ENCODE peak calls at places on chromosomes 2 and 18, in nine cellular contexts. One of them, this sample, is unnamed.

GRCh38 chr2:238525990-238526389 is 99.3 kb downstream of the ASB1 start:
- DNase-seq in AG04449: no peak
- DNase-seq in globus pallidus: no peak
- DNase-seq in NCI-H2029: no peak
- DNase-seq in LoVo: no peak
- DNase-seq in M059J: no peak
- DNase-seq in left lobe of liver: no peak
- DNase-seq in COR-L47: peak
- DNase-seq in nucleus accumbens: no peak
- DNase-seq in this sample: no peak

GRCh38 chr2:78817430-78817829 is 208.1 kb upstream of the REG3G start:
- DNase-seq in AG04449: no peak
- DNase-seq in globus pallidus: no peak
- DNase-seq in NCI-H2029: no peak
- DNase-seq in LoVo: no peak
- DNase-seq in M059J: no peak
- DNase-seq in left lobe of liver: no peak
- DNase-seq in COR-L47: no peak
- DNase-seq in nucleus accumbens: no peak
- DNase-seq in this sample: no peak

GRCh38 chr2:203301667-203302066 is 26.5 kb upstream of the ABI2 start:
- DNase-seq in AG04449: no peak
- DNase-seq in globus pallidus: no peak
- DNase-seq in NCI-H2029: no peak
- DNase-seq in LoVo: no peak
- DNase-seq in M059J: peak
- DNase-seq in left lobe of liver: no peak
- DNase-seq in COR-L47: no peak
- DNase-seq in nucleus accumbens: no peak
- DNase-seq in this sample: no peak

GRCh38 chr2:158953926-158954763 is 14.3 kb upstream of the TANC1 start:
- DNase-seq in AG04449: no peak
- DNase-seq in globus pallidus: no peak
- DNase-seq in NCI-H2029: peak
- DNase-seq in LoVo: peak
- DNase-seq in M059J: peak
- DNase-seq in left lobe of liver: peak
- DNase-seq in COR-L47: peak
- DNase-seq in nucleus accumbens: no peak
- DNase-seq in this sample: peak

GRCh38 chr2:64259301-64259700 is 115.1 kb upstream of the PELI1 start:
- DNase-seq in AG04449: no peak
- DNase-seq in globus pallidus: no peak
- DNase-seq in NCI-H2029: no peak
- DNase-seq in LoVo: no peak
- DNase-seq in M059J: peak
- DNase-seq in left lobe of liver: no peak
- DNase-seq in COR-L47: peak
- DNase-seq in nucleus accumbens: no peak
- DNase-seq in this sample: no peak

GRCh38 chr2:274503-274902 is 9.8 kb downstream of the ACP1 start:
- DNase-seq in AG04449: no peak
- DNase-seq in globus pallidus: no peak
- DNase-seq in NCI-H2029: no peak
- DNase-seq in LoVo: no peak
- DNase-seq in M059J: no peak
- DNase-seq in left lobe of liver: no peak
- DNase-seq in COR-L47: no peak
- DNase-seq in nucleus accumbens: no peak
- DNase-seq in this sample: no peak

GRCh38 chr2:9739508-9739907 is 103.8 kb upstream of the TAF1B start:
- DNase-seq in AG04449: no peak
- DNase-seq in globus pallidus: no peak
- DNase-seq in NCI-H2029: peak
- DNase-seq in LoVo: peak
- DNase-seq in M059J: no peak
- DNase-seq in left lobe of liver: no peak
- DNase-seq in COR-L47: no peak
- DNase-seq in nucleus accumbens: no peak
- DNase-seq in this sample: no peak

GRCh38 chr18:57906852-57907251 is 103.7 kb upstream of the ATP8B1 start:
- DNase-seq in AG04449: no peak
- DNase-seq in globus pallidus: no peak
- DNase-seq in NCI-H2029: no peak
- DNase-seq in LoVo: no peak
- DNase-seq in M059J: peak
- DNase-seq in left lobe of liver: no peak
- DNase-seq in COR-L47: no peak
- DNase-seq in nucleus accumbens: no peak
- DNase-seq in this sample: no peak

GRCh38 chr2:24920813-24921441 is 890 bp upstream of the ADCY3 start:
- DNase-seq in AG04449: no peak
- DNase-seq in globus pallidus: no peak
- DNase-seq in NCI-H2029: no peak
- DNase-seq in LoVo: peak
- DNase-seq in M059J: peak
- DNase-seq in left lobe of liver: no peak
- DNase-seq in COR-L47: no peak
- DNase-seq in nucleus accumbens: no peak
- DNase-seq in this sample: peak

GRCh38 chr2:236679906-236680305 is 110.3 kb downstream of the ACKR3 start:
- DNase-seq in AG04449: peak
- DNase-seq in globus pallidus: no peak
- DNase-seq in NCI-H2029: no peak
- DNase-seq in LoVo: peak
- DNase-seq in M059J: peak
- DNase-seq in left lobe of liver: no peak
- DNase-seq in COR-L47: no peak
- DNase-seq in nucleus accumbens: no peak
- DNase-seq in this sample: no peak

GRCh38 chr2:233829193-233830110 is 24.9 kb downstream of the HJURP start:
- DNase-seq in AG04449: no peak
- DNase-seq in globus pallidus: no peak
- DNase-seq in NCI-H2029: no peak
- DNase-seq in LoVo: no peak
- DNase-seq in M059J: no peak
- DNase-seq in left lobe of liver: peak
- DNase-seq in COR-L47: no peak
- DNase-seq in nucleus accumbens: no peak
- DNase-seq in this sample: no peak

GRCh38 chr2:183105402-183106134 is 18.7 kb upstream of the NUP35 start:
- DNase-seq in AG04449: no peak
- DNase-seq in globus pallidus: no peak
- DNase-seq in NCI-H2029: no peak
- DNase-seq in LoVo: no peak
- DNase-seq in M059J: peak
- DNase-seq in left lobe of liver: no peak
- DNase-seq in COR-L47: no peak
- DNase-seq in nucleus accumbens: no peak
- DNase-seq in this sample: no peak

GRCh38 chr2:104033399-104033798 is 820.5 kb upstream of the POU3F3 start:
- DNase-seq in AG04449: no peak
- DNase-seq in globus pallidus: peak
- DNase-seq in NCI-H2029: no peak
- DNase-seq in LoVo: peak
- DNase-seq in M059J: no peak
- DNase-seq in left lobe of liver: no peak
- DNase-seq in COR-L47: peak
- DNase-seq in nucleus accumbens: no peak
- DNase-seq in this sample: no peak

GRCh38 chr18:77650799-77651385 is 401.2 kb downstream of the GALR1 start:
- DNase-seq in AG04449: no peak
- DNase-seq in globus pallidus: peak
- DNase-seq in NCI-H2029: peak
- DNase-seq in LoVo: no peak
- DNase-seq in M059J: peak
- DNase-seq in left lobe of liver: peak
- DNase-seq in COR-L47: peak
- DNase-seq in nucleus accumbens: no peak
- DNase-seq in this sample: peak

GRCh38 chr18:48733854-48734253 is 195.0 kb downstream of the CTIF start:
- DNase-seq in AG04449: no peak
- DNase-seq in globus pallidus: peak
- DNase-seq in NCI-H2029: no peak
- DNase-seq in LoVo: no peak
- DNase-seq in M059J: no peak
- DNase-seq in left lobe of liver: no peak
- DNase-seq in COR-L47: no peak
- DNase-seq in nucleus accumbens: no peak
- DNase-seq in this sample: no peak

GRCh38 chr2:168758970-168759820 is 43.2 kb upstream of the NOSTRIN start:
- DNase-seq in AG04449: peak
- DNase-seq in globus pallidus: peak
- DNase-seq in NCI-H2029: peak
- DNase-seq in LoVo: no peak
- DNase-seq in M059J: peak
- DNase-seq in left lobe of liver: no peak
- DNase-seq in COR-L47: peak
- DNase-seq in nucleus accumbens: no peak
- DNase-seq in this sample: peak

GRCh38 chr2:203830294-203831055 is 37.1 kb upstream of the CTLA4 start:
- DNase-seq in AG04449: no peak
- DNase-seq in globus pallidus: no peak
- DNase-seq in NCI-H2029: no peak
- DNase-seq in LoVo: no peak
- DNase-seq in M059J: no peak
- DNase-seq in left lobe of liver: no peak
- DNase-seq in COR-L47: no peak
- DNase-seq in nucleus accumbens: no peak
- DNase-seq in this sample: no peak

GRCh38 chr2:58289029-58289428 is 47.9 kb upstream of the FANCL start:
- DNase-seq in AG04449: no peak
- DNase-seq in globus pallidus: no peak
- DNase-seq in NCI-H2029: no peak
- DNase-seq in LoVo: no peak
- DNase-seq in M059J: peak
- DNase-seq in left lobe of liver: no peak
- DNase-seq in COR-L47: no peak
- DNase-seq in nucleus accumbens: no peak
- DNase-seq in this sample: no peak

GRCh38 chr2:45778720-45779171 is 127.3 kb downstream of the PRKCE start:
- DNase-seq in AG04449: no peak
- DNase-seq in globus pallidus: peak
- DNase-seq in NCI-H2029: peak
- DNase-seq in LoVo: peak
- DNase-seq in M059J: peak
- DNase-seq in left lobe of liver: peak
- DNase-seq in COR-L47: peak
- DNase-seq in nucleus accumbens: no peak
- DNase-seq in this sample: peak

GRCh38 chr2:201447116-201447515 is 4.1 kb downstream of the TRAK2 start:
- DNase-seq in AG04449: no peak
- DNase-seq in globus pallidus: no peak
- DNase-seq in NCI-H2029: no peak
- DNase-seq in LoVo: no peak
- DNase-seq in M059J: no peak
- DNase-seq in left lobe of liver: no peak
- DNase-seq in COR-L47: no peak
- DNase-seq in nucleus accumbens: no peak
- DNase-seq in this sample: no peak

GRCh38 chr2:227106845-227107759 is 56.9 kb downstream of the COL4A4 start:
- DNase-seq in AG04449: no peak
- DNase-seq in globus pallidus: peak
- DNase-seq in NCI-H2029: peak
- DNase-seq in LoVo: peak
- DNase-seq in M059J: peak
- DNase-seq in left lobe of liver: peak
- DNase-seq in COR-L47: peak
- DNase-seq in nucleus accumbens: no peak
- DNase-seq in this sample: peak

GRCh38 chr2:9697904-9698303 is 67.1 kb upstream of the YWHAQ start:
- DNase-seq in AG04449: no peak
- DNase-seq in globus pallidus: no peak
- DNase-seq in NCI-H2029: no peak
- DNase-seq in LoVo: no peak
- DNase-seq in M059J: no peak
- DNase-seq in left lobe of liver: no peak
- DNase-seq in COR-L47: no peak
- DNase-seq in nucleus accumbens: no peak
- DNase-seq in this sample: no peak

GRCh38 chr18:73118121-73118816 is 250.5 kb upstream of the NETO1 start:
- DNase-seq in AG04449: no peak
- DNase-seq in globus pallidus: no peak
- DNase-seq in NCI-H2029: no peak
- DNase-seq in LoVo: no peak
- DNase-seq in M059J: peak
- DNase-seq in left lobe of liver: no peak
- DNase-seq in COR-L47: no peak
- DNase-seq in nucleus accumbens: no peak
- DNase-seq in this sample: no peak

GRCh38 chr2:183606022-183606717 is 481.9 kb downstream of the NUP35 start:
- DNase-seq in AG04449: no peak
- DNase-seq in globus pallidus: no peak
- DNase-seq in NCI-H2029: no peak
- DNase-seq in LoVo: no peak
- DNase-seq in M059J: no peak
- DNase-seq in left lobe of liver: no peak
- DNase-seq in COR-L47: no peak
- DNase-seq in nucleus accumbens: no peak
- DNase-seq in this sample: no peak

GRCh38 chr2:25954199-25954752 is 28.0 kb downstream of the KIF3C start:
- DNase-seq in AG04449: no peak
- DNase-seq in globus pallidus: no peak
- DNase-seq in NCI-H2029: no peak
- DNase-seq in LoVo: no peak
- DNase-seq in M059J: no peak
- DNase-seq in left lobe of liver: no peak
- DNase-seq in COR-L47: no peak
- DNase-seq in nucleus accumbens: no peak
- DNase-seq in this sample: no peak

This sample was measured in NCI-H1694 treated with DMSO at 0.1 percent for 48 hours.